ENCODE peak calls at places on chromosomes 4 and X, in six cellular contexts. One of them, this sample, is unnamed.

GRCh38 chrX:14694631-14695030 is 165.3 kb downstream of the GLRA2 start:
- DNase-seq in PC-3: peak
- DNase-seq in IMR-90: peak
- DNase-seq in sigmoid colon: no peak
- DNase-seq in A549: no peak
- DNase-seq in fibroblast of mammary gland: peak
- DNase-seq in this sample: no peak

GRCh38 chr4:47839259-47839658 is 1.4 kb upstream of the CORIN start:
- DNase-seq in sigmoid colon: no peak
- DNase-seq in PC-3: no peak
- DNase-seq in IMR-90: peak
- DNase-seq in A549: peak
- DNase-seq in fibroblast of mammary gland: peak
- DNase-seq in this sample: peak

GRCh38 chr4:55424791-55425190 is 29.0 kb downstream of the TMEM165 start:
- DNase-seq in IMR-90: no peak
- DNase-seq in PC-3: no peak
- DNase-seq in sigmoid colon: no peak
- DNase-seq in A549: no peak
- DNase-seq in fibroblast of mammary gland: peak
- DNase-seq in this sample: no peak

GRCh38 chr4:177267911-177268310 is 41.8 kb upstream of the NEIL3 start:
- DNase-seq in IMR-90: no peak
- DNase-seq in fibroblast of mammary gland: no peak
- DNase-seq in sigmoid colon: no peak
- DNase-seq in A549: no peak
- DNase-seq in PC-3: no peak
- DNase-seq in this sample: no peak

GRCh38 chrX:68997911-68998310 is 167.3 kb downstream of the PJA1 start:
- DNase-seq in PC-3: peak
- DNase-seq in sigmoid colon: peak
- DNase-seq in fibroblast of mammary gland: peak
- DNase-seq in A549: no peak
- DNase-seq in IMR-90: peak
- DNase-seq in this sample: peak

GRCh38 chr4:56220261-56220660 is 167.0 kb downstream of the AASDH start:
- DNase-seq in PC-3: no peak
- DNase-seq in IMR-90: peak
- DNase-seq in A549: no peak
- DNase-seq in sigmoid colon: no peak
- DNase-seq in fibroblast of mammary gland: peak
- DNase-seq in this sample: peak

GRCh38 chr4:153731239-153731638 is 28.6 kb downstream of the RNF175 start:
- DNase-seq in A549: no peak
- DNase-seq in fibroblast of mammary gland: peak
- DNase-seq in PC-3: no peak
- DNase-seq in sigmoid colon: no peak
- DNase-seq in IMR-90: peak
- DNase-seq in this sample: peak

GRCh38 chr4:130478406-130478805 is 1382.5 kb downstream of the C4orf33 start:
- DNase-seq in sigmoid colon: no peak
- DNase-seq in A549: peak
- DNase-seq in IMR-90: peak
- DNase-seq in fibroblast of mammary gland: peak
- DNase-seq in PC-3: no peak
- DNase-seq in this sample: peak

GRCh38 chrX:19886888-19887531 is 390 bp downstream of the SH3KBP1 start:
- DNase-seq in IMR-90: no peak
- DNase-seq in A549: peak
- DNase-seq in fibroblast of mammary gland: no peak
- DNase-seq in sigmoid colon: no peak
- DNase-seq in PC-3: peak
- DNase-seq in this sample: peak

GRCh38 chr4:150722908-150723362 is 141.0 kb downstream of the MAB21L2 start:
- DNase-seq in A549: peak
- DNase-seq in PC-3: peak
- DNase-seq in sigmoid colon: peak
- DNase-seq in fibroblast of mammary gland: peak
- DNase-seq in IMR-90: no peak
- DNase-seq in this sample: peak

GRCh38 chr4:91590242-91590641 is 713.5 kb upstream of the GRID2 start:
- DNase-seq in PC-3: no peak
- DNase-seq in fibroblast of mammary gland: no peak
- DNase-seq in IMR-90: no peak
- DNase-seq in sigmoid colon: no peak
- DNase-seq in A549: no peak
- DNase-seq in this sample: no peak
- H3K4me3 ChIP-seq in PC-3: no peak
- H3K4me3 ChIP-seq in fibroblast of mammary gland: no peak
- H3K4me3 ChIP-seq in IMR-90: no peak
- H3K4me3 ChIP-seq in sigmoid colon: no peak
- H3K4me3 ChIP-seq in A549: no peak
- H3K4me3 ChIP-seq in this sample: no peak

GRCh38 chr4:159071969-159072765 is 30.7 kb upstream of the RAPGEF2 start:
- DNase-seq in PC-3: no peak
- DNase-seq in A549: no peak
- DNase-seq in fibroblast of mammary gland: peak
- DNase-seq in IMR-90: peak
- DNase-seq in sigmoid colon: no peak
- DNase-seq in this sample: no peak

GRCh38 chr4:159075531-159075932 is 27.3 kb upstream of the RAPGEF2 start:
- DNase-seq in IMR-90: no peak
- DNase-seq in sigmoid colon: no peak
- DNase-seq in A549: no peak
- DNase-seq in PC-3: peak
- DNase-seq in fibroblast of mammary gland: peak
- DNase-seq in this sample: no peak

DNA sequence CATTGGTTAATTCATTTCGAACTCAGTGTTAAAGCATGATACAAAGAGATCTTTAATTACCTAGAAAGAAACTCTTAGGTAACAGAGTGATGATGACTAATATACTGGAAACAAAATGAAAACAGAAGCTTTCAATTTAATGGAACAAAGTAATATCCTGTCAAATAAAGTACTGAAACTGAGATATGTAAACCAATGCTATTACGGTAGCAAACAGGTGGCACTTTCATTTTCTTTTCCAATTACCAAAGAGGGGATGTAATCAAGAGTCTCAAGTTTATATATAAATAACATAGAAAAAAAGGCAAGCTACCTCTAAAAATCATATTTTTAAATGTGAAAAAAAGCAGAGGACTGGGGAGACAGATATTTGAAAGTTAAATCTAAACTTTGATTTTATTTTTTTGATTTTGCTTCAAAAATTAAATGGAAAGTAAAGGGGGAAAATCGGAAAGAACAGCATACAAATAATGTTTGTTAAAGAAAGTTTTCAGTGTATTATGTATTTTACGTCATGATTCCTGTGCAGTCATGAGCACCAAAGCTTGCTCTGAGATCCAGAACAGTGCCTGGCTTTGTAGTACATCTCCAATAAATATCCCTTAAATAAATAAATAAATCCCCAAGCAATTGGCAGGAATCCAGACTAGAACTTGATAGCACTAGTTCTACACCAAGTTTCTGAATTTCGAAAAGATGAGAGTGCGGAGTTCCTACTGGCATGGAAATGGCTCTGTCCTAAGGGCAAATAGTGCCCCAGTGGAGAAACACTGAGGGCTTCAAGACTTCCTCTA is 25.0 kb upstream of the RAPGEF2 start:
- DNase-seq in fibroblast of mammary gland: peak
- DNase-seq in PC-3: peak
- DNase-seq in A549: no peak
- DNase-seq in sigmoid colon: no peak
- DNase-seq in IMR-90: peak
- DNase-seq in this sample: no peak
- TF ChIP-seq CTCF in fibroblast of mammary gland: no peak
- TF ChIP-seq CTCF in PC-3: no peak
- TF ChIP-seq CTCF in A549: no peak
- TF ChIP-seq CTCF in sigmoid colon: no peak
- TF ChIP-seq CTCF in IMR-90: no peak
- TF ChIP-seq CTCF in this sample: no peak

GRCh38 chrX:24025741-24026402 is 1.1 kb downstream of the KLHL15 start:
- DNase-seq in IMR-90: peak
- DNase-seq in A549: peak
- DNase-seq in fibroblast of mammary gland: peak
- DNase-seq in sigmoid colon: peak
- DNase-seq in PC-3: peak
- DNase-seq in this sample: peak
- H3K4me3 ChIP-seq in IMR-90: peak
- H3K4me3 ChIP-seq in A549: peak
- H3K4me3 ChIP-seq in fibroblast of mammary gland: peak
- H3K4me3 ChIP-seq in sigmoid colon: peak
- H3K4me3 ChIP-seq in PC-3: peak
- H3K4me3 ChIP-seq in this sample: peak

GRCh38 chrX:106752101-106752678 is 25.7 kb downstream of the RNF128 start:
- DNase-seq in IMR-90: peak
- DNase-seq in sigmoid colon: no peak
- DNase-seq in PC-3: peak
- DNase-seq in A549: peak
- DNase-seq in fibroblast of mammary gland: peak
- DNase-seq in this sample: peak
- TF ChIP-seq CTCF in IMR-90: peak
- TF ChIP-seq CTCF in sigmoid colon: no peak
- TF ChIP-seq CTCF in PC-3: peak
- TF ChIP-seq CTCF in A549: peak
- TF ChIP-seq CTCF in fibroblast of mammary gland: peak
- TF ChIP-seq CTCF in this sample: no peak

DNA sequence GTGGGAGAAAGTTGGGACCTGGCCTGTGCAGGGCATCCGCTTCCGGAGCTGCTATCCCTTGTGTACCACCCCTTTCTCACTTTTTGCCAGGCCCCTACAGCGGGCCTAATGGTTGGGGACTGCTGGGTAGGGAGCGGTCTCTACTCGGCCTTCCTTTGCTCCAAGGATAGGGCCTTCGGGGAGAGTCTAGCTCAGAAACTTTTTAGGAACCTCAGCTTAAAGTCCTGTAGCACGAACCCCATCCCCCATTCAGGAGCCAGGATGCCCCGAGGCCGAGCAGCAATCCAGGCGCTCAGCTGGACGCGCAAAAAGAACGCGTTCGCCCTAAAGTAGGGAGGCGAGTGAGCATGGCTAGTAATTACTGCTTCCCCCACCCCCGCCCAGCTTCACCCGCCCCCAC is 9.7 kb downstream of the POU4F2 start:
- DNase-seq in sigmoid colon: no peak
- DNase-seq in IMR-90: no peak
- DNase-seq in fibroblast of mammary gland: no peak
- DNase-seq in PC-3: no peak
- DNase-seq in A549: no peak
- DNase-seq in this sample: no peak
- H3K4me3 ChIP-seq in sigmoid colon: no peak
- H3K4me3 ChIP-seq in IMR-90: no peak
- H3K4me3 ChIP-seq in fibroblast of mammary gland: no peak
- H3K4me3 ChIP-seq in PC-3: no peak
- H3K4me3 ChIP-seq in A549: no peak
- H3K4me3 ChIP-seq in this sample: no peak

GRCh38 chrX:18582910-18583493 is 88.9 kb downstream of the RS1 start:
- DNase-seq in IMR-90: peak
- DNase-seq in PC-3: no peak
- DNase-seq in fibroblast of mammary gland: peak
- DNase-seq in A549: no peak
- DNase-seq in sigmoid colon: no peak
- DNase-seq in this sample: peak
- TF ChIP-seq CTCF in IMR-90: no peak
- TF ChIP-seq CTCF in PC-3: no peak
- TF ChIP-seq CTCF in fibroblast of mammary gland: no peak
- TF ChIP-seq CTCF in A549: no peak
- TF ChIP-seq CTCF in sigmoid colon: no peak
- TF ChIP-seq CTCF in this sample: no peak

GRCh38 chr4:475962-476361 is 23.0 kb downstream of the ZNF721 start:
- DNase-seq in PC-3: no peak
- DNase-seq in sigmoid colon: no peak
- DNase-seq in A549: no peak
- DNase-seq in fibroblast of mammary gland: no peak
- DNase-seq in IMR-90: no peak
- DNase-seq in this sample: no peak
- H3K4me3 ChIP-seq in PC-3: no peak
- H3K4me3 ChIP-seq in sigmoid colon: no peak
- H3K4me3 ChIP-seq in A549: no peak
- H3K4me3 ChIP-seq in fibroblast of mammary gland: no peak
- H3K4me3 ChIP-seq in IMR-90: no peak
- H3K4me3 ChIP-seq in this sample: no peak

This sample was measured in cardiac fibroblast.